ENCODE peak calls at places on chromosomes 11 and 22, in ten cellular contexts. Q, M, O, L, T, Z, J, V, U and P are unnamed samples.

GRCh38 chr11:9771126-9771624 is 107.3 kb downstream of the SWAP70 start:
- DNase-seq in M (no peak), O (no peak), L (no peak), Z (no peak), U (no peak), V (no peak), Q (no peak), T (no peak), J (no peak), P (no peak)

GRCh38 chr22:30201970-30202369 is 44.6 kb downstream of the LIF start:
- DNase-seq in Q (peak), J (no peak), T (no peak), U (no peak), Z (no peak), M (no peak), V (peak), L (no peak), O (no peak), P (no peak)

GRCh38 chr11:68020575-68020974 is 9.9 kb upstream of the NDUFS8 start:
- DNase-seq in U (no peak), T (no peak), J (peak), O (peak), Z (peak), V (no peak), L (peak), M (no peak), Q (no peak), P (no peak)

GRCh38 chr22:38706101-38706884 is 549 bp downstream of the GTPBP1 start:
- DNase-seq in Z (no peak), M (no peak), Q (peak), L (peak), U (peak), O (peak), J (peak), T (no peak), V (peak), P (no peak)

GRCh38 chr11:66478823-66479740 is 1.2 kb upstream of the DPP3 start:
- DNase-seq in V (peak), M (peak), L (no peak), O (peak), U (peak), T (no peak), Q (peak), J (peak), Z (no peak), P (no peak)

GRCh38 chr11:2541321-2541680 is 96.5 kb downstream of the KCNQ1 start:
- DNase-seq in Z (no peak), J (no peak), L (no peak), V (no peak), M (no peak), O (no peak), Q (no peak), T (no peak), U (no peak), P (no peak)

GRCh38 chr22:45312856-45313255 is 3.1 kb downstream of the FAM118A start:
- DNase-seq in L (no peak), T (no peak), Q (no peak), V (no peak), U (no peak), M (no peak), J (no peak), O (no peak), Z (no peak), P (no peak)

GRCh38 chr11:10584071-10584501 is 15.6 kb upstream of the LYVE1 start:
- DNase-seq in V (no peak), M (no peak), T (no peak), Z (no peak), L (no peak), U (no peak), O (no peak), Q (no peak), J (no peak), P (no peak)

GRCh38 chr22:31139066-31139465 is 1.2 kb downstream of the PLA2G3 start:
- DNase-seq in M (no peak), L (no peak), Q (no peak), V (no peak), O (no peak), Z (no peak), T (no peak), U (no peak), J (no peak), P (no peak)

GRCh38 chr11:110479445-110480101 is 49.8 kb downstream of the FDX1 start:
- DNase-seq in Q (peak), T (peak), J (no peak), L (no peak), O (no peak), U (no peak), M (no peak), Z (no peak), V (no peak), P (no peak)

GRCh38 chr11:119368121-119369034 is 13.1 kb downstream of the USP2 start:
- DNase-seq in Z (no peak), U (no peak), M (peak), V (peak), J (no peak), T (no peak), L (no peak), Q (peak), O (no peak), P (peak)

GRCh38 chr11:123357990-123358827 is 71.9 kb upstream of the GRAMD1B start:
- DNase-seq in Z (peak), M (peak), T (peak), Q (peak), V (no peak), L (peak), O (no peak), J (peak), U (peak), P (no peak)

GRCh38 chr11:116927163-116927772 is 89.8 kb upstream of the APOA1 start:
- DNase-seq in O (no peak), V (no peak), J (no peak), Q (peak), L (peak), T (no peak), U (no peak), M (no peak), Z (no peak), P (no peak)

GRCh38 chr11:119194811-119195210 is 9.5 kb downstream of the NHERF4 start:
- DNase-seq in T (no peak), Q (no peak), Z (no peak), V (no peak), O (no peak), J (no peak), M (no peak), L (no peak), U (no peak), P (peak)

GRCh38 chr11:67483901-67484665 is 1.3 kb downstream of the AIP start:
- DNase-seq in Z (no peak), L (no peak), Q (no peak), O (no peak), M (no peak), U (no peak), J (no peak), V (no peak), T (no peak), P (no peak)

GRCh38 chr22:32203181-32204105 is 1.4 kb downstream of the RFPL2 start:
- DNase-seq in J (peak), V (no peak), O (peak), Z (no peak), Q (no peak), L (no peak), T (no peak), M (no peak), U (no peak), P (no peak)

GRCh38 chr22:35894464-35894878 is 134.2 kb downstream of the RBFOX2 start:
- DNase-seq in Q (no peak), J (no peak), U (no peak), T (no peak), O (no peak), V (no peak), Z (no peak), M (no peak), L (no peak), P (no peak)

GRCh38 chr11:68652683-68653156 is 31.6 kb upstream of the GAL start:
- DNase-seq in T (no peak), J (no peak), M (no peak), O (no peak), V (no peak), Z (no peak), L (no peak), Q (no peak), U (no peak), P (no peak)

GRCh38 chr11:72631806-72632731 is 42.2 kb downstream of the PDE2A start:
- DNase-seq in O (no peak), T (no peak), Q (no peak), V (no peak), J (no peak), L (no peak), U (no peak), Z (no peak), M (no peak), P (no peak)

GRCh38 chr11:107591446-107592236 is 694 bp downstream of the ELMOD1 start:
- DNase-seq in M (no peak), U (peak), L (peak), J (peak), Z (peak), Q (peak), T (no peak), O (no peak), V (no peak), P (no peak)

GRCh38 chr11:89293966-89294679 is 116.4 kb downstream of the TYR start:
- DNase-seq in M (no peak), U (no peak), Z (peak), O (no peak), T (no peak), Q (peak), J (peak), V (no peak), L (peak), P (no peak)

GRCh38 chr11:73277467-73277866 is 5.3 kb downstream of the P2RY6 start:
- DNase-seq in Q (no peak), Z (no peak), L (no peak), V (no peak), O (no peak), T (no peak), J (no peak), U (no peak), M (no peak), P (no peak)

GRCh38 chr11:18798941-18799469 is 7.4 kb upstream of the PTPN5 start:
- DNase-seq in Z (no peak), J (no peak), V (no peak), M (peak), Q (no peak), U (no peak), L (no peak), O (no peak), T (no peak), P (no peak)

GRCh38 chr11:128843198-128843766 is 23.8 kb downstream of the KCNJ1 start:
- DNase-seq in Q (no peak), U (no peak), O (no peak), L (no peak), J (no peak), M (no peak), V (no peak), Z (no peak), T (no peak), P (no peak)

GRCh38 chr22:45009881-45010531 is at the start of gene PHF21B:
- DNase-seq in V (peak), T (no peak), L (peak), U (peak), M (peak), J (peak), Z (peak), Q (peak), O (no peak), P (peak)

GRCh38 chr11:124608146-124608545 is 3.1 kb upstream of the PANX3 start:
- DNase-seq in O (no peak), Q (no peak), T (no peak), M (no peak), V (no peak), L (no peak), Z (no peak), J (no peak), U (no peak), P (no peak)

GRCh38 chr11:73294604-73295003 is 13.5 kb upstream of the ARHGEF17 start:
- DNase-seq in M (no peak), L (no peak), U (no peak), O (no peak), Q (no peak), T (no peak), V (no peak), J (no peak), Z (no peak), P (no peak)

GRCh38 chr11:90407350-90407749 is 184.5 kb upstream of the CHORDC1 start:
- DNase-seq in T (no peak), J (no peak), Z (no peak), M (no peak), O (no peak), Q (no peak), L (no peak), U (no peak), V (no peak), P (no peak)

GRCh38 chr11:120547301-120547700 is 35.8 kb downstream of the GRIK4 start:
- DNase-seq in V (peak), T (no peak), J (no peak), U (no peak), L (no peak), M (no peak), Q (peak), Z (no peak), O (no peak), P (no peak)

GRCh38 chr11:120546312-120547205 is 35.0 kb downstream of the GRIK4 start:
- DNase-seq in Z (peak), M (peak), V (peak), U (no peak), O (peak), J (peak), L (no peak), T (no peak), Q (peak), P (no peak)

GRCh38 chr11:120548682-120549209 is 37.2 kb downstream of the GRIK4 start:
- DNase-seq in J (no peak), M (no peak), V (no peak), T (no peak), O (no peak), Q (no peak), Z (no peak), L (no peak), U (no peak), P (no peak)

GRCh38 chr11:120549346-120549745 is 37.8 kb downstream of the GRIK4 start:
- DNase-seq in O (no peak), U (no peak), J (no peak), V (no peak), Q (no peak), L (no peak), Z (no peak), M (no peak), T (no peak), P (no peak)

DNA sequence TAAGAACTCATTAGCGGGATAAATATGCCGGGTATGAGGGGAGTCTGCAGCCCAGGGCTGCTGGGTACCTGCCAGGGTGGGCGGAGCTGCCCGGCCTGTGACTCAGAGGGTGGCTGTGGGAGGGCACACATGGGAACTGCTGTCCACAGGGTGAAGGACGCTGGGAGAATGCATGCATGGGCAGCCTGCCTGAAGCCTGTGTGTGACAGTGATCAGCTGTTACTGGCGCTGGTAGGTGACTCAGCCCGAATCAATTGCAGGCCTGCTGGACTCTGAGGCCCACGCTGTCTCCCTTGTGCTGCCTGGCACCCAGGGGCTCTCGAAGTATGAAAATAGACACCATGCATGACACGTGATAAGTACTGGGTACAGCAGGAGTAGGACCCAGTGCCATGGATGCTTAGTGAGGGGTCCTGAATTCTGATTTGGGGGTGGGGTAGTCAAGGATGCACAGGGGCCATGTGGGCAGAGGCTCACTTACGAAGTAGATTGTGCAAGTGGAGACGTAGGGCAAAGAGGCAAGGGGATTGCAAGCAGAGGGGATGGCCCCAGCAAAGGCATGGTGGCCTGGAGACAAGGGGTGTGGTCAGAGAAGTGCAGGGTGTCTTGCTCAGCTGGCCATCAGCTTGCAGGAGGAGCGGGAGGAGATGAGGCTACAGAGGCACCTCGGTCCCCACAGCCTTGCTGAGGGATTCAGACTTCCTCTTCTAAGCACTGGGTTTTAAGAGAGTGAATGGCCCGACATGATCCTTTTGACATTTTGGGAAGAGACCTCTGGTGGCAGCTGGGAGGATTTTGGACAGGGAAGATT is 36.5 kb downstream of the GRIK4 start:
- DNase-seq in V (peak), U (no peak), T (no peak), M (peak), L (no peak), Q (peak), Z (no peak), O (peak), J (no peak), P (no peak)
- TF ChIP-seq CTCF in V (no peak), U (no peak), T (no peak), M (no peak), L (no peak), Q (peak), Z (peak), O (no peak), J (no peak), P (peak)

GRCh38 chr11:61955416-61956135 is 5.4 kb downstream of the BEST1 start:
- DNase-seq in M (no peak), J (peak), T (no peak), Z (peak), U (no peak), L (no peak), Q (no peak), O (no peak), V (peak), P (no peak)
- TF ChIP-seq CTCF in M (no peak), J (no peak), T (no peak), Z (no peak), U (no peak), L (no peak), Q (no peak), O (no peak), V (no peak), P (no peak)

GRCh38 chr11:86207413-86207812 is 37.1 kb upstream of the EED start:
- DNase-seq in T (no peak), Q (no peak), Z (no peak), V (no peak), L (no peak), U (no peak), M (no peak), J (no peak), O (no peak), P (no peak)

GRCh38 chr11:86204356-86204755 is 40.2 kb upstream of the EED start:
- DNase-seq in J (no peak), Z (no peak), O (no peak), Q (no peak), T (no peak), U (no peak), L (no peak), M (no peak), V (no peak), P (no peak)

GRCh38 chr11:86206296-86206695 is 38.3 kb upstream of the EED start:
- DNase-seq in L (no peak), J (no peak), Z (no peak), Q (no peak), O (no peak), M (no peak), U (no peak), T (no peak), V (no peak), P (no peak)

GRCh38 chr11:86208572-86208971 is 36.0 kb upstream of the EED start:
- DNase-seq in M (no peak), Q (no peak), Z (no peak), T (no peak), J (no peak), O (no peak), U (no peak), V (no peak), L (no peak), P (no peak)

DNA sequence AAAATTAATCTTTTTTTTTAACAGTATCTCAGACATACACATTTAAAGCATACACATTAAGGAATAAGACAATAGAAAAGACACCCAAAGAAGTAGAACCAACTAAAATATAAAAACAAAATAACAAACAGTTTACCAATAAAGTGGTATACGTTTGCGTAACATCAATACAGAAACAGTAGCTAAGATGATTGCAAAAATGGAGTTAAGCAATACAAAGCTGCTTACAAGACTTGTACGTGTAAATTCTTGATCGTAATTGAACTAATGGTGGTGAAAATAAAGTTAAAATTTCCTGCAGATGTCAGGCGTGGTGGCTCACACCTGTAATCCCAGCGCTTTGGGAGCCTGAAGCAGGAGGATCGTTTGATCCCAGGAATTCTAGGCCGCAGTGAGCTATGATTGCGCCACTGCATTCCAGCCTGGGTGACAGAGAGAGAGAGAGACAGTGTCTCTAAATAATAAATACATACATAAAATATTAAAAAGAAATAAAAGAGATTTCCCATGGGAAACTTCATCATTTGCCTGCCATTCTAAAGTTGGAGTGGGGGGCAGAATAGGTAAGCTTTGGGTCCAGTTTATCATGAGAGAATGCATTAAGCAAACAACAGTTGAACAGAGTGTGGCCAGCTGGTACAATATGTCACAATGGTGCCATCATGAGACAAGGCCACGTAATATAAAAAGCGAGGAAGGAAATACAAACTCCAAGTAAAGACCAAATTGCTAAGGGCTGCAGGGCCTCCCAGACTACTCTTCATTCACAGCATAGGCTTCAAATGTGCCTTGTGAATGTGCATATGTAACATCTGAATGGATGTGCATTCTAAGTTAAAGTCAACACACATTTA is 38.9 kb upstream of the EED start:
- DNase-seq in T (peak), J (no peak), Q (no peak), M (no peak), L (no peak), U (no peak), O (no peak), V (no peak), Z (no peak), P (no peak)
- TF ChIP-seq CTCF in T (no peak), J (no peak), Q (no peak), M (no peak), L (no peak), U (no peak), O (no peak), V (no peak), Z (no peak), P (no peak)

DNA sequence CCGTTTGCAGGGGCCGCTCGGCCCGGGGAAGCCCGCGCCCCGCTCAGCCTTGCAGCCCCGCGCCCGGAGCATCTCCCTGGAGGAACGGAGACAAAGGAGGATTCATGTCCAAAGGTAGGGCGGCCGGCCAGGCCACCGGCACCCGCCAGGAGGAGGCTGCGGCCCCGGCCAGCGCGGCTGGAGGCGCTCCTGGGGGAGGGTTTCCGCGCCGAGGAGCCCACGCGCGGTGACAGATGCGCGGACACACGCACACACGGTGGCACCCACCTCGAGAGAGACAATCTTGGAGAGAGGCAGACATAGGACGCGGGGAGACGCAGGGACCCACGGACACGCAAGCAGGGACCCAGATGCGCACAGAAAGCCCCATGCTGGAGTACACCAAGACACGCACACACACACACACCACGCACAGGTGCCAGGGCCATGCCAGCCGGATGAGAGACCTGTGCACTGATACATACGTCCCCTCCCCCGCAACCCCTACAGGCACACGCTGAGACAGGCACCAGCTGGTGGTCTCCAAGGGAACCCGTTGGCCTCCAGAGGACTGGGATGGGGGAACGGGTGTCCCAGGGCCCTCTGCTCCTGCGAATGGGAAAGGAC is 7.8 kb downstream of the SEPTIN3 start:
- DNase-seq in Z (no peak), T (no peak), J (peak), U (no peak), L (no peak), V (no peak), Q (no peak), O (no peak), M (no peak), P (no peak)
- TF ChIP-seq CTCF in Z (no peak), T (no peak), J (no peak), U (no peak), L (no peak), V (no peak), Q (no peak), O (no peak), M (no peak), P (no peak)

GRCh38 chr11:46896719-46897406 is 21.5 kb downstream of the LRP4 start:
- DNase-seq in U (peak), O (no peak), T (no peak), V (no peak), M (no peak), J (no peak), L (no peak), Z (no peak), Q (peak), P (peak)
- TF ChIP-seq CTCF in U (peak), O (no peak), T (peak), V (no peak), M (no peak), J (no peak), L (peak), Z (peak), Q (peak), P (peak)